ENCODE peak calls at places on chromosomes 2 and 18, in six cellular contexts. N, G, U, Q, J and Y are unnamed samples.

GRCh38 chr2:238446371-238446770 is 19.6 kb downstream of the ASB1 start:
- DNase-seq in N (no peak), G (no peak), U (no peak), Q (no peak), J (no peak), Y (no peak)

GRCh38 chr2:198059800-198060199 is 255.4 kb downstream of the PLCL1 start:
- DNase-seq in N (no peak), G (no peak), U (no peak), Q (no peak), J (no peak), Y (no peak)

GRCh38 chr2:209525834-209526281 is 102.0 kb downstream of the MAP2 start:
- DNase-seq in N (no peak), G (no peak), U (no peak), Q (peak; percentile 9), J (no peak), Y (no peak)

GRCh38 chr18:8662574-8663255 is 42.6 kb upstream of the MTCL1 start:
- DNase-seq in N (no peak), G (no peak), U (no peak), Q (no peak), J (no peak), Y (no peak)

GRCh38 chr2:240916571-240917008 is 10.5 kb downstream of the CROCC2 start:
- DNase-seq in N (no peak), G (peak; percentile 97), U (no peak), Q (peak; percentile 57), J (no peak), Y (no peak)

GRCh38 chr2:181949047-181949446 is 36.6 kb upstream of the PPP1R1C start:
- DNase-seq in N (no peak), G (no peak), U (no peak), Q (no peak), J (no peak), Y (no peak)

GRCh38 chr2:187158452-187158851 is 289.6 kb downstream of the CALCRL start:
- DNase-seq in N (no peak), G (no peak), U (no peak), Q (no peak), J (no peak), Y (no peak)

GRCh38 chr2:164722604-164723338 is 101.5 kb upstream of the GRB14 start:
- DNase-seq in N (no peak), G (no peak), U (no peak), Q (no peak), J (no peak), Y (no peak)

GRCh38 chr18:11866329-11866728 is 15.1 kb downstream of the CHMP1B start:
- DNase-seq in N (no peak), G (no peak), U (no peak), Q (no peak), J (no peak), Y (no peak)

GRCh38 chr2:215796160-215796559 is 217.2 kb downstream of the MREG start:
- DNase-seq in N (no peak), G (no peak), U (no peak), Q (peak; percentile 50), J (no peak), Y (no peak)

GRCh38 chr18:51890762-51891161 is 449.2 kb upstream of the DCC start:
- DNase-seq in N (no peak), G (no peak), U (no peak), Q (no peak), J (no peak), Y (peak; percentile 7)

GRCh38 chr2:30862054-30862651 is 54.9 kb upstream of the CAPN13 start:
- DNase-seq in N (peak; percentile 23), G (no peak), U (peak; percentile 6), Q (peak; percentile 20), J (no peak), Y (peak; percentile 41)

GRCh38 chr18:51039138-51040112 is 9.4 kb downstream of the SMAD4 start:
- DNase-seq in N (no peak), G (no peak), U (no peak), Q (no peak), J (no peak), Y (no peak)

GRCh38 chr2:13195270-13195669 is 478.5 kb downstream of the TRIB2 start:
- DNase-seq in N (no peak), G (no peak), U (no peak), Q (no peak), J (no peak), Y (no peak)

GRCh38 chr2:174198846-174199564 is 49.3 kb downstream of the OLA1 start:
- DNase-seq in N (no peak), G (no peak), U (no peak), Q (no peak), J (no peak), Y (no peak)

GRCh38 chr2:172937884-172938712 is 137.5 kb upstream of the MAP3K20 start:
- DNase-seq in N (no peak), G (no peak), U (no peak), Q (no peak), J (no peak), Y (no peak)

GRCh38 chr2:30165050-30165520 is 18.3 kb downstream of the YPEL5 start:
- DNase-seq in N (peak; percentile 51), G (no peak), U (peak; percentile 28), Q (peak; percentile 77), J (peak; percentile 22), Y (peak; percentile 95)

GRCh38 chr2:121420486-121420885 is 110.2 kb upstream of the RNU4ATAC start:
- DNase-seq in N (no peak), G (no peak), U (no peak), Q (no peak), J (no peak), Y (no peak)

GRCh38 chr2:151053661-151053990 is 208.0 kb downstream of the RBM43 start:
- DNase-seq in N (no peak), G (no peak), U (no peak), Q (no peak), J (no peak), Y (no peak)

GRCh38 chr2:10157293-10157692 is 34.8 kb downstream of the RRM2 start:
- DNase-seq in N (no peak), G (peak; percentile 12), U (no peak), Q (no peak), J (no peak), Y (no peak)

GRCh38 chr18:43031169-43031568 is 84.3 kb downstream of the RIT2 start:
- DNase-seq in N (no peak), G (no peak), U (no peak), Q (no peak), J (no peak), Y (no peak)

GRCh38 chr2:8298783-8299182 is 383.1 kb upstream of the ID2 start:
- DNase-seq in N (no peak), G (no peak), U (no peak), Q (no peak), J (no peak), Y (no peak)

GRCh38 chr18:47413327-47413726 is 161.9 kb upstream of the SKOR2 start:
- DNase-seq in N (no peak), G (no peak), U (no peak), Q (peak; percentile 56), J (no peak), Y (no peak)

GRCh38 chr2:162244559-162245031 is 1.4 kb upstream of the FAP start:
- DNase-seq in N (no peak), G (peak; percentile 64), U (no peak), Q (peak; percentile 16), J (no peak), Y (peak; percentile 54)

GRCh38 chr2:202109139-202109736 is 36.2 kb downstream of the KIAA2012 start:
- DNase-seq in N (no peak), G (no peak), U (no peak), Q (no peak), J (no peak), Y (no peak)

GRCh38 chr2:240734756-240735155 is 43.1 kb downstream of the AQP12A start:
- DNase-seq in N (no peak), G (no peak), U (no peak), Q (no peak), J (no peak), Y (no peak)

GRCh38 chr18:69399253-69399652 is 1.4 kb upstream of the DOK6 start:
- DNase-seq in N (no peak), G (no peak), U (no peak), Q (no peak), J (no peak), Y (no peak)

GRCh38 chr18:36207326-36207725 is 20.0 kb downstream of the MOCOS start:
- DNase-seq in N (no peak), G (no peak), U (no peak), Q (no peak), J (no peak), Y (no peak)

GRCh38 chr2:27855476-27855875 is 34.7 kb downstream of the RBKS start:
- DNase-seq in N (no peak), G (no peak), U (no peak), Q (no peak), J (no peak), Y (no peak)

GRCh38 chr18:79416022-79416676 is 20.4 kb downstream of the NFATC1 start:
- DNase-seq in N (no peak), G (peak; percentile 54), U (no peak), Q (no peak), J (no peak), Y (no peak)

GRCh38 chr2:44543773-44544725 is 182.3 kb downstream of the CAMKMT start:
- DNase-seq in N (no peak), G (no peak), U (no peak), Q (no peak), J (no peak), Y (peak; percentile 47)

GRCh38 chr2:28868611-28869010 is 1.5 kb downstream of the TRMT61B start:
- DNase-seq in N (no peak), G (no peak), U (no peak), Q (no peak), J (no peak), Y (no peak)

GRCh38 chr18:77369644-77370043 is 120.0 kb downstream of the GALR1 start:
- DNase-seq in N (no peak), G (no peak), U (no peak), Q (no peak), J (no peak), Y (no peak)

GRCh38 chr2:105783151-105783738 is 38.5 kb downstream of the NCK2 start:
- DNase-seq in N (no peak), G (no peak), U (no peak), Q (no peak), J (no peak), Y (no peak)

GRCh38 chr2:12070581-12070980 is 324.1 kb downstream of the LPIN1 start:
- DNase-seq in N (no peak), G (no peak), U (no peak), Q (no peak), J (no peak), Y (no peak)

GRCh38 chr2:66239655-66240054 is 195.3 kb upstream of the MEIS1 start:
- DNase-seq in N (no peak), G (no peak), U (no peak), Q (no peak), J (no peak), Y (no peak)